ENCODE peak calls at places on chromosomes 13 and 19, in nine cellular contexts. One of them, this sample, is unnamed.

GRCh38 chr13:31797154-31797775 is 57.9 kb downstream of the RXFP2 start:
- DNase-seq in cardiac muscle cell: peak; percentile 26
- DNase-seq in Panc1: no peak
- DNase-seq in brain microvascular endothelial cell: peak; percentile 17
- DNase-seq in PC-9: no peak
- DNase-seq in fibroblast of lung: peak; percentile 33
- DNase-seq in neural progenitor cell: peak; percentile 36
- DNase-seq in endodermal cell: no peak
- DNase-seq in psoas muscle: no peak
- DNase-seq in this sample: peak; percentile 2

GRCh38 chr19:41928221-41928683 is at the start of gene ERFL:
- DNase-seq in cardiac muscle cell: no peak
- DNase-seq in Panc1: no peak
- DNase-seq in brain microvascular endothelial cell: no peak
- DNase-seq in PC-9: no peak
- DNase-seq in fibroblast of lung: no peak
- DNase-seq in neural progenitor cell: peak; percentile 52
- DNase-seq in endodermal cell: peak; percentile 64
- DNase-seq in psoas muscle: no peak
- DNase-seq in this sample: no peak

GRCh38 chr13:73997964-73998363 is 136.2 kb downstream of the KLF12 start:
- DNase-seq in cardiac muscle cell: no peak
- DNase-seq in Panc1: no peak
- DNase-seq in brain microvascular endothelial cell: no peak
- DNase-seq in PC-9: no peak
- DNase-seq in fibroblast of lung: no peak
- DNase-seq in neural progenitor cell: no peak
- DNase-seq in endodermal cell: no peak
- DNase-seq in psoas muscle: no peak
- DNase-seq in this sample: no peak

GRCh38 chr13:47413112-47413511 is 516.3 kb upstream of the HTR2A start:
- DNase-seq in cardiac muscle cell: no peak
- DNase-seq in Panc1: no peak
- DNase-seq in brain microvascular endothelial cell: no peak
- DNase-seq in PC-9: no peak
- DNase-seq in fibroblast of lung: peak; percentile 26
- DNase-seq in neural progenitor cell: no peak
- DNase-seq in endodermal cell: no peak
- DNase-seq in psoas muscle: no peak
- DNase-seq in this sample: no peak

GRCh38 chr19:45153339-45154063 is 7.3 kb downstream of the NKPD1 start:
- DNase-seq in cardiac muscle cell: peak; percentile 82
- DNase-seq in Panc1: no peak
- DNase-seq in brain microvascular endothelial cell: no peak
- DNase-seq in PC-9: no peak
- DNase-seq in fibroblast of lung: peak; percentile 51
- DNase-seq in neural progenitor cell: peak; percentile 85
- DNase-seq in endodermal cell: peak; percentile 84
- DNase-seq in psoas muscle: peak; percentile 53
- DNase-seq in this sample: no peak

GRCh38 chr19:4365341-4365740 is 22.0 kb downstream of the MPND start:
- DNase-seq in cardiac muscle cell: no peak
- DNase-seq in Panc1: no peak
- DNase-seq in brain microvascular endothelial cell: no peak
- DNase-seq in PC-9: no peak
- DNase-seq in fibroblast of lung: no peak
- DNase-seq in neural progenitor cell: no peak
- DNase-seq in endodermal cell: peak; percentile 55
- DNase-seq in psoas muscle: no peak
- DNase-seq in this sample: no peak

GRCh38 chr19:52286256-52286655 is 10.7 kb upstream of the ZNF480 start:
- DNase-seq in cardiac muscle cell: no peak
- DNase-seq in Panc1: no peak
- DNase-seq in brain microvascular endothelial cell: no peak
- DNase-seq in PC-9: no peak
- DNase-seq in fibroblast of lung: no peak
- DNase-seq in neural progenitor cell: no peak
- DNase-seq in endodermal cell: no peak
- DNase-seq in psoas muscle: no peak
- DNase-seq in this sample: no peak

GRCh38 chr13:98276486-98276885 is 99.4 kb upstream of the RNF113B start:
- DNase-seq in cardiac muscle cell: no peak
- DNase-seq in Panc1: no peak
- DNase-seq in brain microvascular endothelial cell: no peak
- DNase-seq in PC-9: no peak
- DNase-seq in fibroblast of lung: no peak
- DNase-seq in neural progenitor cell: no peak
- DNase-seq in endodermal cell: no peak
- DNase-seq in psoas muscle: no peak
- DNase-seq in this sample: no peak

GRCh38 chr19:14369399-14370168 is 11.7 kb upstream of the ADGRE5 start:
- DNase-seq in cardiac muscle cell: peak; percentile 17
- DNase-seq in Panc1: no peak
- DNase-seq in brain microvascular endothelial cell: peak; percentile 32
- DNase-seq in PC-9: no peak
- DNase-seq in fibroblast of lung: peak; percentile 76
- DNase-seq in neural progenitor cell: no peak
- DNase-seq in endodermal cell: no peak
- DNase-seq in psoas muscle: no peak
- DNase-seq in this sample: no peak

GRCh38 chr13:24684600-24684998 is 4.4 kb downstream of the ATP12A start:
- DNase-seq in cardiac muscle cell: no peak
- DNase-seq in Panc1: no peak
- DNase-seq in brain microvascular endothelial cell: no peak
- DNase-seq in PC-9: no peak
- DNase-seq in fibroblast of lung: no peak
- DNase-seq in neural progenitor cell: no peak
- DNase-seq in endodermal cell: peak; percentile 61
- DNase-seq in psoas muscle: no peak
- DNase-seq in this sample: no peak

GRCh38 chr19:30817965-30818364 is 445.8 kb downstream of the ZNF536 start:
- DNase-seq in cardiac muscle cell: no peak
- DNase-seq in Panc1: no peak
- DNase-seq in brain microvascular endothelial cell: no peak
- DNase-seq in PC-9: no peak
- DNase-seq in fibroblast of lung: no peak
- DNase-seq in neural progenitor cell: no peak
- DNase-seq in endodermal cell: no peak
- DNase-seq in psoas muscle: no peak
- DNase-seq in this sample: no peak

GRCh38 chr13:58085819-58086218 is 454.3 kb downstream of the PCDH17 start:
- DNase-seq in cardiac muscle cell: no peak
- DNase-seq in Panc1: no peak
- DNase-seq in brain microvascular endothelial cell: no peak
- DNase-seq in PC-9: no peak
- DNase-seq in fibroblast of lung: peak; percentile 81
- DNase-seq in neural progenitor cell: no peak
- DNase-seq in endodermal cell: no peak
- DNase-seq in psoas muscle: no peak
- DNase-seq in this sample: peak; percentile 29

GRCh38 chr13:111371211-111371610 is 50.8 kb downstream of the TEX29 start:
- DNase-seq in cardiac muscle cell: no peak
- DNase-seq in Panc1: no peak
- DNase-seq in brain microvascular endothelial cell: no peak
- DNase-seq in PC-9: no peak
- DNase-seq in fibroblast of lung: no peak
- DNase-seq in neural progenitor cell: no peak
- DNase-seq in endodermal cell: no peak
- DNase-seq in psoas muscle: no peak
- DNase-seq in this sample: no peak

GRCh38 chr13:38674208-38674607 is 12.7 kb upstream of the FREM2 start:
- DNase-seq in cardiac muscle cell: no peak
- DNase-seq in Panc1: no peak
- DNase-seq in brain microvascular endothelial cell: no peak
- DNase-seq in PC-9: no peak
- DNase-seq in fibroblast of lung: no peak
- DNase-seq in neural progenitor cell: no peak
- DNase-seq in endodermal cell: no peak
- DNase-seq in psoas muscle: no peak
- DNase-seq in this sample: no peak

GRCh38 chr19:43532571-43532961 is 422 bp upstream of the ZNF575 start:
- DNase-seq in cardiac muscle cell: no peak
- DNase-seq in Panc1: no peak
- DNase-seq in brain microvascular endothelial cell: no peak
- DNase-seq in PC-9: no peak
- DNase-seq in fibroblast of lung: no peak
- DNase-seq in neural progenitor cell: no peak
- DNase-seq in endodermal cell: no peak
- DNase-seq in psoas muscle: no peak
- DNase-seq in this sample: no peak

GRCh38 chr19:48994035-48994386 is 324 bp downstream of the RUVBL2 start:
- DNase-seq in cardiac muscle cell: no peak
- DNase-seq in Panc1: no peak
- DNase-seq in brain microvascular endothelial cell: no peak
- DNase-seq in PC-9: no peak
- DNase-seq in fibroblast of lung: no peak
- DNase-seq in neural progenitor cell: no peak
- DNase-seq in endodermal cell: no peak
- DNase-seq in psoas muscle: no peak
- DNase-seq in this sample: no peak

GRCh38 chr19:29785955-29786589 is 25.7 kb upstream of the CCNE1 start:
- DNase-seq in cardiac muscle cell: no peak
- DNase-seq in Panc1: no peak
- DNase-seq in brain microvascular endothelial cell: no peak
- DNase-seq in PC-9: no peak
- DNase-seq in fibroblast of lung: no peak
- DNase-seq in neural progenitor cell: no peak
- DNase-seq in endodermal cell: peak; percentile 78
- DNase-seq in psoas muscle: no peak
- DNase-seq in this sample: no peak
- TF ChIP-seq CTCF in cardiac muscle cell: no peak
- TF ChIP-seq CTCF in Panc1: no peak
- TF ChIP-seq CTCF in brain microvascular endothelial cell: peak; percentile 29
- TF ChIP-seq CTCF in PC-9: peak; percentile 55
- TF ChIP-seq CTCF in fibroblast of lung: no peak
- TF ChIP-seq CTCF in neural progenitor cell: peak; percentile 24
- TF ChIP-seq CTCF in endodermal cell: peak; percentile 60
- TF ChIP-seq CTCF in psoas muscle: no peak
- TF ChIP-seq CTCF in this sample: no peak

DNA sequence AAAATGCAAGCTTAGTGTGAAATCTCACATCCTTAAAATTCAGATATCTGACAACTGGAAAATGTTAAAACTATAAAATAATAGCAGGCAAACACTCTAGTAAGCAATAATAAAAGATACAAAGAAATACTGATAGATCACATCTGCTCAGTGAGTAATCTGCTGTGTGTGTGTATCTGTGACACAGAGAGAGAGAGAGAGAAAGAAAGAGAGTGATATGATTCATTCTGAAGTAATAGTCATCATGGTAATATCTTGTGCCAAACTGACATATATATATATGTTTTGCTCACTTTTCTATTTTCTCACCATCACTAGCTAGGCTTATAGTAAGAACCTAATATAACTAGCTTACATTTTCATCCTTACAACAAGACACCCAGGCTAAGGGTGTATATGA is 288.0 kb upstream of the SLITRK6 start:
- DNase-seq in cardiac muscle cell: no peak
- DNase-seq in Panc1: no peak
- DNase-seq in brain microvascular endothelial cell: no peak
- DNase-seq in PC-9: no peak
- DNase-seq in fibroblast of lung: peak; percentile 19
- DNase-seq in neural progenitor cell: no peak
- DNase-seq in endodermal cell: no peak
- DNase-seq in psoas muscle: no peak
- DNase-seq in this sample: no peak
- H3K4me3 ChIP-seq in cardiac muscle cell: no peak overlapping the region
- H3K4me3 ChIP-seq in Panc1: no peak overlapping the region
- H3K4me3 ChIP-seq in brain microvascular endothelial cell: no peak overlapping the region
- H3K4me3 ChIP-seq in PC-9: no peak overlapping the region
- H3K4me3 ChIP-seq in fibroblast of lung: no peak overlapping the region
- H3K4me3 ChIP-seq in neural progenitor cell: no peak overlapping the region
- H3K4me3 ChIP-seq in endodermal cell: no peak overlapping the region
- H3K4me3 ChIP-seq in psoas muscle: no peak overlapping the region
- H3K4me3 ChIP-seq in this sample: no peak overlapping the region

GRCh38 chr19:5612891-5613290 is 9.7 kb downstream of the SAFB2 start:
- DNase-seq in cardiac muscle cell: no peak
- DNase-seq in Panc1: no peak
- DNase-seq in brain microvascular endothelial cell: no peak
- DNase-seq in PC-9: no peak
- DNase-seq in fibroblast of lung: peak; percentile 6
- DNase-seq in neural progenitor cell: no peak
- DNase-seq in endodermal cell: no peak
- DNase-seq in psoas muscle: no peak
- DNase-seq in this sample: no peak
- H3K36me3 ChIP-seq in cardiac muscle cell: peaks cover 72% of the 10 kb centered on the region
- H3K36me3 ChIP-seq in Panc1: peaks cover 29% of the 10 kb centered on the region
- H3K36me3 ChIP-seq in brain microvascular endothelial cell: peaks cover 69% of the 10 kb centered on the region
- H3K36me3 ChIP-seq in PC-9: peaks cover 9% of the 10 kb centered on the region
- H3K36me3 ChIP-seq in fibroblast of lung: peaks cover 31% of the 10 kb centered on the region
- H3K36me3 ChIP-seq in neural progenitor cell: peaks cover 10% of the 10 kb centered on the region
- H3K36me3 ChIP-seq in endodermal cell: peaks cover 87% of the 10 kb centered on the region
- H3K36me3 ChIP-seq in psoas muscle: peaks cover 93% of the 10 kb centered on the region
- H3K36me3 ChIP-seq in this sample: peaks cover 2% of the 10 kb centered on the region

GRCh38 chr13:64073203-64073602 is 2657.6 kb upstream of the PCDH20 start:
- DNase-seq in cardiac muscle cell: no peak
- DNase-seq in Panc1: no peak
- DNase-seq in brain microvascular endothelial cell: no peak
- DNase-seq in PC-9: no peak
- DNase-seq in fibroblast of lung: no peak
- DNase-seq in neural progenitor cell: no peak
- DNase-seq in endodermal cell: no peak
- DNase-seq in psoas muscle: no peak
- DNase-seq in this sample: no peak

GRCh38 chr13:64075543-64076271 is 2660.1 kb upstream of the PCDH20 start:
- DNase-seq in cardiac muscle cell: no peak
- DNase-seq in Panc1: no peak
- DNase-seq in brain microvascular endothelial cell: no peak
- DNase-seq in PC-9: peak; percentile 88
- DNase-seq in fibroblast of lung: no peak
- DNase-seq in neural progenitor cell: no peak
- DNase-seq in endodermal cell: no peak
- DNase-seq in psoas muscle: no peak
- DNase-seq in this sample: no peak

GRCh38 chr13:64078480-64078936 is 2662.9 kb upstream of the PCDH20 start:
- DNase-seq in cardiac muscle cell: no peak
- DNase-seq in Panc1: no peak
- DNase-seq in brain microvascular endothelial cell: no peak
- DNase-seq in PC-9: no peak
- DNase-seq in fibroblast of lung: no peak
- DNase-seq in neural progenitor cell: no peak
- DNase-seq in endodermal cell: peak; percentile 43
- DNase-seq in psoas muscle: no peak
- DNase-seq in this sample: no peak

GRCh38 chr13:64078025-64078424 is 2662.4 kb upstream of the PCDH20 start:
- DNase-seq in cardiac muscle cell: no peak
- DNase-seq in Panc1: no peak
- DNase-seq in brain microvascular endothelial cell: no peak
- DNase-seq in PC-9: peak; percentile 57
- DNase-seq in fibroblast of lung: no peak
- DNase-seq in neural progenitor cell: no peak
- DNase-seq in endodermal cell: no peak
- DNase-seq in psoas muscle: no peak
- DNase-seq in this sample: no peak

DNA sequence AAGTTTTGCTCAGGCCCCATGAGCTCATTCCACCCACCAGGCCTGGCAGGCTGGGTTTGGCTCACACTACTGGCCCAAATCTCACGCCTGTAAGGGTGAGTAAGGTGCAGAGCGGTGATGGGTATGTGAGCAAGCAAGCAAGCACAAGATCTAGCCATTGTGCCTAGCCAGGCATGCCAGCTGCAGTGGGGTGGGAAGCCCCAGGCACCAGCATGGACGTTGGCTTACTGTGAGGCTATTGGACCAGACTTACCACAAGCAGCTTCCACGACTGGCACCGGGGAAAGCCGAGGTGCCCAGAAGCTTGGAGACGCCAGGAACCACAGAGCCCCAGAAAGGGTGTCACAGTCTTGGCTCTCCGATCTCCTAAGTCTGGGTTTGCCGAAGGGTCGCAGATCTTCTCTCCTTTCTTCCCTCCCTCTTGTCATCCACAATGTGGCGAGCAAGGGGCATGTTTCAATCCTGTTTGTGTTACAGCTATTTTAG is 2659.4 kb upstream of the PCDH20 start:
- DNase-seq in cardiac muscle cell: no peak
- DNase-seq in Panc1: no peak
- DNase-seq in brain microvascular endothelial cell: no peak
- DNase-seq in PC-9: peak; percentile 44
- DNase-seq in fibroblast of lung: no peak
- DNase-seq in neural progenitor cell: no peak
- DNase-seq in endodermal cell: no peak
- DNase-seq in psoas muscle: no peak
- DNase-seq in this sample: no peak
- TF ChIP-seq CTCF in cardiac muscle cell: no peak
- TF ChIP-seq CTCF in Panc1: no peak
- TF ChIP-seq CTCF in brain microvascular endothelial cell: no peak
- TF ChIP-seq CTCF in PC-9: no peak
- TF ChIP-seq CTCF in fibroblast of lung: no peak
- TF ChIP-seq CTCF in neural progenitor cell: no peak
- TF ChIP-seq CTCF in endodermal cell: no peak
- TF ChIP-seq CTCF in psoas muscle: no peak
- TF ChIP-seq CTCF in this sample: no peak